ENCODE peak calls at places on chromosomes 2 and 18, in eight cellular contexts. N, E, A, I, J, K, X and H are unnamed samples.

GRCh38 chr2:150376627-150377335 is 110.7 kb downstream of the RND3 start:
- DNase-seq in E (peak), I (no peak), A (no peak), N (peak), K (no peak), X (no peak), J (no peak), H (no peak)

GRCh38 chr2:85712849-85713612 is 18.9 kb downstream of the GNLY start:
- DNase-seq in J (peak), N (peak), E (no peak), X (peak), I (peak), K (no peak), A (no peak), H (peak)

GRCh38 chr2:74225698-74226459 is 27.5 kb downstream of the MTHFD2 start:
- DNase-seq in K (no peak), E (no peak), J (no peak), I (no peak), A (no peak), X (no peak), N (no peak), H (no peak)

GRCh38 chr2:100615886-100616285 is 53.1 kb downstream of the PDCL3 start:
- DNase-seq in K (no peak), J (peak), E (no peak), X (no peak), I (no peak), N (no peak), A (no peak), H (no peak)

GRCh38 chr18:13914170-13914569 is 1.2 kb downstream of the MC2R start:
- DNase-seq in I (no peak), E (no peak), K (no peak), J (no peak), A (no peak), N (no peak), X (no peak), H (no peak)

GRCh38 chr18:41828137-41828536 is 126.9 kb upstream of the PIK3C3 start:
- DNase-seq in N (no peak), X (no peak), K (no peak), J (no peak), A (no peak), I (no peak), E (no peak), H (no peak)

GRCh38 chr2:17495590-17495989 is 22.6 kb downstream of the RAD51AP2 start:
- DNase-seq in N (no peak), X (peak), J (no peak), I (no peak), A (no peak), E (no peak), K (no peak), H (no peak)

GRCh38 chr2:170895023-170895759 is 33.9 kb upstream of the GORASP2 start:
- DNase-seq in E (no peak), J (no peak), A (no peak), K (no peak), N (no peak), I (no peak), X (peak), H (no peak)

GRCh38 chr18:42053188-42053781 is 98.3 kb downstream of the PIK3C3 start:
- DNase-seq in A (peak), N (peak), E (no peak), J (peak), K (peak), I (peak), X (peak), H (peak)

GRCh38 chr2:204691911-204692510 is 146.7 kb downstream of the PARD3B start:
- DNase-seq in K (no peak), E (peak), N (peak), J (no peak), I (peak), A (peak), X (peak), H (peak)

GRCh38 chr2:95121150-95121494 is 486 bp downstream of the MRPS5 start:
- DNase-seq in E (no peak), K (no peak), N (no peak), A (no peak), J (no peak), I (no peak), X (peak), H (no peak)

GRCh38 chr2:181780159-181781081 is 100.1 kb upstream of the NEUROD1 start:
- DNase-seq in K (no peak), X (no peak), N (no peak), I (no peak), A (no peak), J (no peak), E (no peak), H (no peak)

GRCh38 chr2:99354060-99354459 is 16.9 kb downstream of the EIF5B start:
- DNase-seq in I (no peak), K (no peak), J (no peak), X (peak), N (no peak), A (no peak), E (no peak), H (no peak)

GRCh38 chr18:25298853-25299274 is 53.1 kb downstream of the ZNF521 start:
- DNase-seq in J (no peak), X (peak), N (no peak), I (peak), E (no peak), K (no peak), A (peak), H (no peak)

GRCh38 chr2:72813841-72814240 is 12.0 kb downstream of the EXOC6B start:
- DNase-seq in E (no peak), K (no peak), N (no peak), I (peak), J (no peak), X (peak), A (no peak), H (no peak)

GRCh38 chr2:65991332-65991731 is 443.6 kb upstream of the MEIS1 start:
- DNase-seq in I (no peak), E (no peak), N (no peak), K (no peak), J (no peak), X (no peak), A (no peak), H (no peak)

GRCh38 chr18:67232406-67232805 is 284.1 kb downstream of the DSEL start:
- DNase-seq in J (no peak), A (no peak), N (no peak), I (no peak), K (no peak), X (peak), E (no peak), H (no peak)

GRCh38 chr18:8493141-8493540 is 116.1 kb upstream of the RAB12 start:
- DNase-seq in I (no peak), X (no peak), A (no peak), K (no peak), J (no peak), N (no peak), E (no peak), H (no peak)

GRCh38 chr2:27315122-27315521 is 6.9 kb upstream of the UCN start:
- DNase-seq in X (no peak), J (no peak), E (no peak), A (no peak), I (no peak), K (no peak), N (no peak), H (no peak)

GRCh38 chr2:76274154-76274553 is 563.4 kb upstream of the GCFC2 start:
- DNase-seq in X (no peak), K (no peak), I (no peak), J (no peak), E (no peak), A (no peak), N (no peak), H (no peak)

GRCh38 chr2:211512746-211513145 is 956.3 kb downstream of the CPS1 start:
- DNase-seq in A (no peak), E (peak), K (no peak), J (no peak), X (no peak), N (no peak), I (no peak), H (no peak)

GRCh38 chr18:10408131-10408530 is 46.3 kb upstream of the APCDD1 start:
- DNase-seq in A (no peak), X (no peak), J (no peak), E (no peak), K (no peak), N (no peak), I (no peak), H (no peak)

GRCh38 chr2:43074592-43075053 is 151.8 kb downstream of the ZFP36L2 start:
- DNase-seq in X (no peak), N (no peak), E (no peak), J (peak), A (no peak), K (no peak), I (no peak), H (no peak)

GRCh38 chr2:28415010-28415409 is 22.4 kb downstream of the FOSL2 start:
- DNase-seq in K (no peak), N (no peak), A (no peak), I (no peak), J (no peak), E (no peak), X (no peak), H (no peak)

GRCh38 chr2:146374505-146374904 is 1470.3 kb upstream of the ACVR2A start:
- DNase-seq in N (no peak), J (no peak), I (no peak), K (no peak), X (peak), A (no peak), E (no peak), H (no peak)

GRCh38 chr2:105747254-105747909 is 2.7 kb downstream of the NCK2 start:
- DNase-seq in E (no peak), N (no peak), X (no peak), I (no peak), A (no peak), J (no peak), K (no peak), H (no peak)

GRCh38 chr2:36981911-36982310 is 15.6 kb upstream of the STRN start:
- DNase-seq in X (no peak), N (no peak), I (no peak), A (no peak), K (no peak), E (no peak), J (no peak), H (no peak)

GRCh38 chr2:98764499-98764898 is 33.6 kb upstream of the MGAT4A start:
- DNase-seq in J (no peak), X (no peak), K (no peak), I (no peak), A (no peak), E (no peak), N (no peak), H (no peak)

GRCh38 chr2:14454102-14454676 is 178.3 kb upstream of the LRATD1 start:
- DNase-seq in A (no peak), X (no peak), I (no peak), N (no peak), E (no peak), J (no peak), K (no peak), H (no peak)